ENCODE peak calls at places on chromosomes 16 and 17, in five cellular contexts. X, N, J, S and Q are unnamed samples. For H3K36me3, the result is how much of the 10 kb centered on the place peaks cover.

GRCh38 chr16:56871172-56871593 is 6.2 kb downstream of the SLC12A3 start:
- DNase-seq in S (no peak), J (no peak), N (peak), X (no peak), Q (no peak)

GRCh38 chr17:81019563-81020442 is 15.1 kb upstream of the BAIAP2 start:
- DNase-seq in J (no peak), S (no peak), X (no peak), N (no peak), Q (no peak)

GRCh38 chr17:32494621-32495346 is 8.0 kb downstream of the CDK5R1 start:
- DNase-seq in N (no peak), S (no peak), X (no peak), J (no peak), Q (no peak)

GRCh38 chr17:50271173-50271750 is 3.0 kb upstream of the TMEM92 start:
- DNase-seq in S (no peak), J (no peak), N (no peak), X (no peak), Q (no peak)

GRCh38 chr17:72516772-72517399 is 396.1 kb downstream of the SOX9 start:
- DNase-seq in N (peak), X (no peak), J (no peak), S (no peak), Q (peak)

GRCh38 chr17:30344283-30345088 is 10.6 kb upstream of the TMIGD1 start:
- DNase-seq in X (peak), J (no peak), N (peak), S (no peak), Q (no peak)

GRCh38 chr16:13379266-13379665 is 477.9 kb downstream of the SHISA9 start:
- DNase-seq in S (no peak), X (no peak), N (no peak), J (no peak), Q (no peak)

GRCh38 chr17:75636381-75637142 is 3.3 kb downstream of the SMIM5 start:
- DNase-seq in N (no peak), S (no peak), J (no peak), X (peak), Q (no peak)

GRCh38 chr17:50864747-50865059 is 1.5 kb downstream of the TOB1 start:
- DNase-seq in X (no peak), N (no peak), J (no peak), S (no peak), Q (no peak)

GRCh38 chr16:67547423-67548264 is 14.7 kb upstream of the CTCF start:
- DNase-seq in X (peak), J (peak), S (no peak), N (peak), Q (no peak)

GRCh38 chr16:85819711-85820110 is 20.2 kb downstream of the COX4I1 start:
- DNase-seq in X (no peak), N (peak), J (no peak), S (no peak), Q (no peak)

GRCh38 chr16:57862698-57863433 is 60.6 kb upstream of the KIFC3 start:
- DNase-seq in N (no peak), S (no peak), X (no peak), J (no peak), Q (no peak)

GRCh38 chr17:44198721-44199552 is 747 bp downstream of the ATXN7L3 start:
- DNase-seq in J (peak), N (peak), X (peak), S (no peak), Q (no peak)

GRCh38 chr17:44914698-44915271 is 515 bp downstream of the GFAP start:
- DNase-seq in N (no peak), J (no peak), X (no peak), S (no peak), Q (no peak)

GRCh38 chr17:59330314-59330942 is 1.0 kb upstream of the YPEL2 start:
- DNase-seq in J (no peak), X (peak), S (no peak), N (peak), Q (peak)

GRCh38 chr16:13143551-13143950 is 242.2 kb downstream of the SHISA9 start:
- DNase-seq in X (no peak), S (no peak), N (no peak), J (no peak), Q (no peak)

GRCh38 chr17:41516828-41517283 is 1.8 kb downstream of the KRT15 start:
- DNase-seq in J (no peak), N (no peak), S (no peak), X (no peak), Q (no peak)

GRCh38 chr17:1577657-1578428 is 15.3 kb upstream of the PITPNA start:
- DNase-seq in S (no peak), J (no peak), X (no peak), N (no peak), Q (no peak)

GRCh38 chr16:65936096-65936495 is 430.4 kb upstream of the CDH5 start:
- DNase-seq in N (no peak), S (no peak), J (no peak), X (no peak), Q (no peak)

GRCh38 chr16:15924996-15925395 is 24.4 kb upstream of the ABCC1 start:
- DNase-seq in N (no peak), X (no peak), S (no peak), J (no peak), Q (no peak)

GRCh38 chr17:59764292-59764741 is 56.9 kb downstream of the VMP1 start:
- DNase-seq in X (no peak), N (no peak), J (no peak), S (no peak), Q (no peak)

GRCh38 chr17:65455972-65456343 is 105.5 kb downstream of the AXIN2 start:
- DNase-seq in N (peak), X (no peak), J (no peak), S (no peak), Q (no peak)
- TF ChIP-seq CTCF in N (peak), X (peak), J (no peak), S (peak), Q (peak)

GRCh38 chr17:39867891-39868553 is at the start of gene ZPBP2:
- DNase-seq in J (peak), X (no peak), N (no peak), S (no peak), Q (no peak)
- H3K4me3 ChIP-seq in J (peak), X (no peak), N (no peak), S (no peak), Q (no peak)

GRCh38 chr16:87454391-87454790 is 38.4 kb downstream of the ZCCHC14 start:
- DNase-seq in J (no peak), S (no peak), N (no peak), X (no peak), Q (no peak)

GRCh38 chr16:87447323-87447722 is 45.5 kb downstream of the ZCCHC14 start:
- DNase-seq in J (no peak), S (no peak), N (no peak), X (no peak), Q (no peak)

GRCh38 chr16:87448866-87449265 is 44.0 kb downstream of the ZCCHC14 start:
- DNase-seq in S (no peak), N (no peak), J (no peak), X (no peak), Q (no peak)

GRCh38 chr16:87453326-87453725 is 39.5 kb downstream of the ZCCHC14 start:
- DNase-seq in N (no peak), J (no peak), S (no peak), X (no peak), Q (no peak)

DNA sequence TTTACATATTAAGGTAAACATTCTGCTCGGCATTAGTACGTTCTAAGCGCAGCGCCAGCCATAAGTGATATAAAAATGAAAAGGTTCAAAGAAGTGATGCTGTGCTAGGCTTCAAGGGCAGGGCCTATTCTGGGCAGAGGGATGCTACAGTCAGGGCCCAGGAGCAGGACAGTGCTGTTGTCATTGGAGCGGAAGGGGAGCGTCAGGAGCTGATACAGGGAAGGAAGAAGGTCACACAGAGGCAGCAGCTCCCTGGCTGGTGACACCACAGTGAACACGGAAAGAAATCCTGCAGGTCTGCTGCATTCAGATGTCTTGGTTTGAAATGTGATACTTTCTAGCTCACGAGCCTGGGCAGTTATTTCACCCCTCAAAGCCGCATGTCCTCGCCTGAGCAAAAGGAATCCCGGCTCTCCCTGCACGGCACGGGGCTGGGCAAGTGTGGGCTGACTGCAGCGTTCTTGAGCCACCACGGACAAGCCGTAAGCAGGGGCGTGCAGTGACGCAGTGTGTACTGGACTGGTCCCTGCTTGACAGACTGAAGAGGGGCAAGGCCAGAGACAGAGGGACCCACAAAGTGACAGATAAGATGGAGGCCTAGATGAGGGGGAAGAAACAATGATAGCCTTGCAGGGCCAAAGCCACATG is 41.1 kb downstream of the ZCCHC14 start:
- DNase-seq in N (no peak), J (no peak), S (no peak), X (no peak), Q (no peak)
- H3K36me3 ChIP-seq in N (under half), J (under half), S (under half), X (half or more), Q (under half)

DNA sequence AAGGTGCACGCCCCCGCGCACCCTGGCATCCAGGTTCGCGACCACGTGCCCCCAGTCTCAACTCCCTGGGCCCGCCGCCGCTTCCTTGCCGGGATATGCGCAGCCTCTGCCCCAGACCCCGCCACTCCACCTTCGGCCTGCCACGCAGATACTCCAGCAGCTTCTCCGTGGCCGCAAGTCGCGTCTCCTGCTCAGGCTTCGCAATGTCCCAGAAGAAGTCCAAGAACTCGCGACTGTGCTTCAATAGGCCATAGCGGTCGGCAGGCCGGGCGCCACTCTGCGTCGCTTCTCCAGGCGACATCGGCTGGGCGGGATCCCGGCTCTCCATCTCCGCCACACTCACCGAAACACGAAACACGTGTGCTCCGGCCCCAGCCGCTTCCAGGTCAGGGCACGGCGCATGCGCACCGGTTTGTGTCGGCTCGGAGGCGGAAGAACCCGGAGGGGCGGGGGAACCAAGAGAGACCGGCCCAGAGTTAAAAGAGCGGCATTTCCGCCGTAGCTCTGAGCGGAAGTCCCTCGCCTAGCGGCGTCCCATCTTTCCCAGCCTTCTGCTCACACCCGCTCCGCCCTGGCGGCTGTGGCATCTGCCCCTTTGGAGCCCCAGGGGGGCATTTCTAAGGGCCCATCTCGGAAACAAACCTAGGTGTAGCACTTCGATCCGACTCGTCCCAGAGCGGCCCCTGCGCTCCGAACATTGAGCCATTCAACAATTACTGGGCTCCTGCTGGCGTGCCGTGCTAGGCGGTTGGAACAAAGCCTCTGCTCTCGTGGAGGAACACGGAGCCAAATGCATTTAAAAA is at the start of gene MYBBP1A:
- DNase-seq in J (peak), S (peak), X (peak), N (peak), Q (peak)
- TF ChIP-seq CTCF in J (no peak), S (peak), X (peak), N (peak), Q (peak)

DNA sequence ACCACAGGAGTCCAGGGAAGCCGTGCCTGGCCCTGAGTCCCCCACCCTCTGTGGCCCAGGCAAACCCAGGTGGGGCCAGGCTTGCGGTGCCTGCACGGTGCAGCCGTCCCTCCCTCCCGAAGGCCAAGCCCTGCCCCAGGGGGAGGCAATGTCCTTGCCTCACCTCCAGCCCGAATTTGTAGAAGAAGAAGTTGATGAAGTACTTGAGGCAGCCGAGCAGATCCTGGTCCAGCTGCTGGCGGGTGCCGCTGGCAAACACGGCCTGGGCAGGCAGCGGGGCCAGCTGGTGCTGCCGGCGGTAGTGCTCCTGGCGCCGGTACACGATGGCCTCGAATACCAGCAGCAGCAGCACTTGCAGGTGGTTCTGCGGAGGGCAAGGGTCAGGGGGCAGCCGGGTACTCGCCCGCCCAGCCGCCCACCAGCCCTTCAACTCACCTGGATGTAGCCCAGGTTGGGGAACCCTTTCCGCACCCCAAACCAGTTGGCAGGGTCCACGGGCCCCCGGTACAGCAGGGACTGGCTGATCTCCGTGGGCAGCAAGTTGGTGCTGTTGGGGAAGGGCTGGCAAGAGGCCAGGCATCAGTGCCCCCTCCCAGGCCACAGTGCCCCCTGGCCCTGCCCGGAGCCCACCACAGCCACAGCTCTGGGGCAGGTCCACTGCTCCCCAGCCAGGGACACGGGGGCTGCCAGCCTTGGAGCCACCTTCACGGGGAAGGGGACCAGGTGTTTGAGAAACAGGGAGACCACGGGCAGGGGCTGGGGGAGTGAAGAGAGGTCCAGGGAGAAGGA is 26.1 kb downstream of the CTU2 start:
- DNase-seq in J (no peak), X (no peak), S (no peak), N (no peak), Q (no peak)
- H3K4me3 ChIP-seq in J (no peak), X (no peak), S (no peak), N (no peak), Q (no peak)

GRCh38 chr16:27544671-27545070 is 5.0 kb downstream of the GTF3C1 start:
- DNase-seq in S (no peak), J (no peak), N (no peak), X (no peak), Q (no peak)
- H3K36me3 ChIP-seq in S (under half), J (under half), N (under half), X (half or more), Q (under half)